ENCODE peak calls at places on chromosomes 1 and 21, in seven cellular contexts. B is K562, A is GM12891, O is H1, V is GM12878, S is SK-N-SH, L is HepG2. W is an unnamed sample.

GRCh38 chr1:244628719-244629299 is 24.1 kb upstream of the DESI2 start:
- DNase-seq in B (peak), A (no peak), O (no peak), V (no peak), S (no peak), L (no peak), W (no peak)

GRCh38 chr1:223211323-223211985 is 68.4 kb upstream of the TLR5 start:
- DNase-seq in B (no peak), A (no peak), O (no peak), V (no peak), S (no peak), L (no peak), W (no peak)

GRCh38 chr1:3543076-3544049 is 67.9 kb downstream of the MEGF6 start:
- DNase-seq in B (no peak), A (no peak), O (peak), V (no peak), S (peak), L (no peak), W (no peak)

GRCh38 chr1:92240034-92240433 is 22.3 kb downstream of the C1orf146 start:
- DNase-seq in B (no peak), A (no peak), O (no peak), V (no peak), S (no peak), L (no peak), W (no peak)

GRCh38 chr1:21539933-21540332 is 30.7 kb downstream of the ALPL start:
- DNase-seq in B (peak), A (no peak), O (peak), V (no peak), S (peak), L (peak), W (no peak)

GRCh38 chr21:33839167-33839716 is 76.4 kb downstream of the ATP5PO start:
- DNase-seq in B (peak), A (no peak), O (no peak), V (no peak), S (no peak), L (no peak), W (no peak)

GRCh38 chr1:43008425-43009108 is 49.9 kb upstream of the SLC2A1 start:
- DNase-seq in B (no peak), A (no peak), O (peak), V (no peak), S (no peak), L (peak), W (no peak)

GRCh38 chr1:109794319-109795132 is 30.8 kb upstream of the EPS8L3 start:
- DNase-seq in B (peak), A (no peak), O (no peak), V (no peak), S (no peak), L (peak), W (no peak)

GRCh38 chr1:168875819-168876218 is 146.8 kb upstream of the DPT start:
- DNase-seq in B (no peak), A (no peak), O (no peak), V (no peak), S (no peak), L (no peak), W (no peak)

GRCh38 chr1:113146242-113147072 is 73.5 kb downstream of the LRIG2 start:
- DNase-seq in B (peak), A (no peak), O (no peak), V (no peak), S (peak), L (peak), W (no peak)

GRCh38 chr1:230896719-230897118 is 28.4 kb upstream of the C1orf198 start:
- DNase-seq in B (no peak), A (no peak), O (no peak), V (no peak), S (no peak), L (no peak), W (no peak)

GRCh38 chr1:39952359-39953110 is 2.4 kb upstream of the MFSD2A start:
- DNase-seq in B (no peak), A (no peak), O (no peak), V (no peak), S (peak), L (peak), W (no peak)

GRCh38 chr1:33036051-33036525 is 595 bp downstream of the AK2 start:
- DNase-seq in B (peak), A (no peak), O (no peak), V (no peak), S (peak), L (peak), W (no peak)

GRCh38 chr1:173477286-173478098 is at the start of gene PRDX6:
- DNase-seq in B (peak), A (peak), O (peak), V (no peak), S (no peak), L (peak), W (peak)

GRCh38 chr1:42963378-42964005 is 4.8 kb upstream of the SLC2A1 start:
- DNase-seq in B (peak), A (no peak), O (no peak), V (no peak), S (no peak), L (peak), W (no peak)

GRCh38 chr1:32170991-32171390 is 8.5 kb upstream of the TXLNA start:
- DNase-seq in B (no peak), A (no peak), O (no peak), V (no peak), S (no peak), L (no peak), W (no peak)

GRCh38 chr1:32393832-32394140 is 455 bp downstream of the BSDC1 start:
- DNase-seq in B (peak), A (no peak), O (no peak), V (no peak), S (no peak), L (no peak), W (no peak)

GRCh38 chr1:185539277-185539943 is 194.8 kb upstream of the HMCN1 start:
- DNase-seq in B (no peak), A (no peak), O (no peak), V (no peak), S (no peak), L (no peak), W (no peak)

GRCh38 chr1:84020151-84020550 is 21.2 kb upstream of the TTLL7 start:
- DNase-seq in B (peak), A (no peak), O (no peak), V (no peak), S (no peak), L (no peak), W (no peak)

GRCh38 chr1:183630748-183631147 is 4.8 kb downstream of the ARPC5 start:
- DNase-seq in B (no peak), A (no peak), O (no peak), V (no peak), S (no peak), L (no peak), W (no peak)

GRCh38 chr1:27525296-27526271 is 35.6 kb upstream of the WASF2 start:
- DNase-seq in B (peak), A (peak), O (peak), V (peak), S (no peak), L (no peak), W (peak)

GRCh38 chr1:165703648-165704047 is 5.3 kb upstream of the ALDH9A1 start:
- DNase-seq in B (no peak), A (no peak), O (no peak), V (no peak), S (no peak), L (peak), W (no peak)

GRCh38 chr1:244319283-244320132 is 132.2 kb downstream of the ADSS2 start:
- DNase-seq in B (no peak), A (peak), O (no peak), V (peak), S (no peak), L (no peak), W (peak)

GRCh38 chr1:240712014-240712731 is 100.2 kb upstream of the GREM2 start:
- DNase-seq in B (no peak), A (no peak), O (no peak), V (no peak), S (no peak), L (no peak), W (no peak)

GRCh38 chr21:38815060-38815405 is 9.3 kb downstream of the ETS2 start:
- DNase-seq in B (no peak), A (no peak), O (no peak), V (no peak), S (no peak), L (no peak), W (no peak)

GRCh38 chr1:53954128-53954527 is 8.0 kb downstream of the LRRC42 start:
- DNase-seq in B (no peak), A (no peak), O (no peak), V (no peak), S (no peak), L (no peak), W (no peak)

GRCh38 chr1:113008365-113008714 is 52.3 kb upstream of the SLC16A1 start:
- DNase-seq in B (no peak), A (no peak), O (no peak), V (no peak), S (no peak), L (no peak), W (no peak)

GRCh38 chr1:173903827-173904226 is 13.3 kb downstream of the SERPINC1 start:
- DNase-seq in B (no peak), A (no peak), O (no peak), V (no peak), S (no peak), L (no peak), W (no peak)

GRCh38 chr1:182453619-182454018 is 3.7 kb downstream of the RGSL1 start:
- DNase-seq in B (no peak), A (no peak), O (no peak), V (no peak), S (no peak), L (no peak), W (no peak)

GRCh38 chr1:196059210-196059609 is 549.0 kb downstream of the KCNT2 start:
- DNase-seq in B (peak), A (no peak), O (no peak), V (no peak), S (no peak), L (no peak), W (no peak)

GRCh38 chr1:2468041-2468472 is 8.0 kb upstream of the PLCH2 start:
- DNase-seq in B (peak), A (peak), O (peak), V (no peak), S (peak), L (no peak), W (no peak)

GRCh38 chr1:162990665-162991064 is 78.5 kb upstream of the RGS4 start:
- DNase-seq in B (no peak), A (no peak), O (no peak), V (no peak), S (no peak), L (no peak), W (no peak)

GRCh38 chr1:162991444-162991843 is 77.7 kb upstream of the RGS4 start:
- DNase-seq in B (no peak), A (no peak), O (no peak), V (no peak), S (no peak), L (no peak), W (no peak)

GRCh38 chr1:162985816-162986215 is 83.3 kb upstream of the RGS4 start:
- DNase-seq in B (no peak), A (no peak), O (no peak), V (no peak), S (no peak), L (no peak), W (no peak)

GRCh38 chr1:162987866-162988265 is 81.3 kb upstream of the RGS4 start:
- DNase-seq in B (no peak), A (no peak), O (no peak), V (no peak), S (no peak), L (no peak), W (no peak)

DNA sequence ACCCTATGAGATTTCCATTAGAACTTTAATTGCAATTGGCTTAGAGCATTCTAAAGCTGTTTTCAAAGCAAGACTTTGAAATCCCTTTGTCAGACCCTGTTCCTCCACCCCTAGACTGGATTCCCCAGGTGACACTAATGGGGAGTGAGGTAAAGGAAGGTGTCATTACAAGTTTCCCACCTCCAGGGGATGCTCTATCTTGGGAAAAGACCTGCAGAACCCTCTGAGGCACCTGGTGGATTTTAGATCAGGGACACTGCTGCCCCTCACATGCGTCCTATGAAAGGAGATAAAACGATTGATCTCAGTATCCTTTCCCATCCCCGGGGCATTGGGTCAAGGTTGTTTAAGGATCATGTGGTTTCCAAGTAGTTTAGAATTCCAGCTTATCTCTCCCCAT is 80.3 kb upstream of the RGS4 start:
- DNase-seq in B (no peak), A (no peak), O (peak), V (no peak), S (no peak), L (peak), W (no peak)
- TF ChIP-seq TAF1 in B (no peak), A (no peak), O (no peak), V (no peak), S (no peak), L (no peak), W (no peak)

GRCh38 chr1:79129914-79130313 is 123.4 kb upstream of the ADGRL4 start:
- DNase-seq in B (no peak), A (no peak), O (no peak), V (no peak), S (peak), L (no peak), W (no peak)

GRCh38 chr1:79131626-79132025 is 125.1 kb upstream of the ADGRL4 start:
- DNase-seq in B (no peak), A (no peak), O (no peak), V (no peak), S (no peak), L (no peak), W (no peak)

GRCh38 chr1:79128726-79129125 is 122.2 kb upstream of the ADGRL4 start:
- DNase-seq in B (no peak), A (no peak), O (no peak), V (no peak), S (peak), L (no peak), W (no peak)

DNA sequence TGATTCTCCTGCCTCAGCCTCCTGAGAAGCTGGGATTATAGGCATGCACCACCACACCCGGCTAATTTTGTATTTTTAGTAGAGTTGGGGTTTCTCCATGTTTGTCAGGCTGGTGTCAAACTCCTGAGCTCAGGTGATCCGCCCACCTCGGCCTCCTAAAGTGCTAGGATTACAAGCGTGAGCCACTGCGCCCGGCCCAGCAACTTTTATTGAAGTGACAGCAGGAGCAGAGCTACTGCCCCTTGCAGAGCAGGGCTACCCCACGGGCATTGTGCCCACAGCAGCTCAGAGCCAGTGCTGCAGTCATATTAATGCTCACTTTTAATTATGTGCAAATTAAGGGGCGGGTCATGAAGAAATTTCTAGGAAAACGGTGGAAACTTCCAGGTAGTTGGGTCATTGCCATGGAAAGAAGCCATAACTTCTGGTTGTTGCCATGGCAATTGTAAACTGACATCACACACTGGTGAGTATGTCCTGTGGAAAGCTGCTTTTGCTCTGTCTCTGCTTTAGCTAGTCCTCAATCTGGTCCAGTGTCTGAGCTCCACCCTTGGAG is 127.3 kb upstream of the ADGRL4 start:
- DNase-seq in B (no peak), A (no peak), O (no peak), V (no peak), S (no peak), L (no peak), W (no peak)
- TF ChIP-seq TAF1 in B (no peak), A (no peak), O (no peak), V (no peak), S (no peak), L (no peak), W (no peak)

DNA sequence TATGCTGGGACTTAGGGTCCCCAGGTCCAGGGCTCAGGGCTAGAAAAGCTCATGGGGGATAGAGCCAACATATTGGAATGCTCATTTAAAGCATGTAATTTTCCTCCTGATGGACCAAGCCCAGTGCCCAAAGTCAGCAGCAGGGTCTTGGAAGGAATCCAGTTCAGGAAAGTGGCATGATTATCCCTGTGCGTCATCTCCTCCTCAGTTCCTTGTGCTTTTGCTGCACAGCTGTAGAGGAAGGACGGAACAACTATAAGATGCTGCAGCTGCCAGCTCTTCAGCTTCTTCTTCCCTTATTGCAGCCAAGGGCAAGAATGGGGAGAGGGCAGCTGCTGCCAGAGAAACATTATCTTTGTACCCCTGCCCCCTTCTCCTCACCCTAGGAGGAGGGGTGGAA is 58.4 kb downstream of the OVGP1 start:
- DNase-seq in B (no peak), A (no peak), O (no peak), V (no peak), S (no peak), L (no peak), W (no peak)
- TF ChIP-seq TAF1 in B (no peak), A (no peak), O (no peak), V (no peak), S (no peak), L (no peak), W (no peak)

GRCh38 chr1:227469708-227470107 is 93.6 kb upstream of the ZNF678 start:
- DNase-seq in B (no peak), A (no peak), O (no peak), V (no peak), S (no peak), L (no peak), W (no peak)
- TF ChIP-seq TAF1 in B (no peak), A (no peak), O (no peak), V (no peak), S (no peak), L (no peak), W (no peak)

DNA sequence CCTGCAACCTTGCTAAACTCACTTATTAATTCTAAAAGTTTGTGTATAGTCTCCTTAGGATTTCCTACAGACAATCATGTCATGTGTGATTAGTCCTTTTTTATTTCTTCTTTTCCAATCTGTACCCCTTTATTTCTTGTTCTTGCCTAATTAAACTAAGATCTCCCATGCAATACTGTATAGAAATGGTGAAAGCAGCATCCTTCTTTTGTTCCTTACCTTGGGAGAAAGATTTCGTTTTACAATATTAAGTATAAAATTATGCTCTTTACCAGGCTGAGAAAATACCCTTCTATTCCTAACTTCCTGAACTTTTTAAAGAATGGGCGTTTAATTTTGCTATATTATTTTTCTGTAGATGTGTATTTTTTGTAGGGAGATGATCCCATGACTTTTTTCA is 7.6 kb upstream of the COL18A1 start:
- DNase-seq in B (no peak), A (no peak), O (no peak), V (no peak), S (no peak), L (no peak), W (no peak)
- TF ChIP-seq TAF1 in B (no peak), A (no peak), O (no peak), V (no peak), S (no peak), L (no peak), W (no peak)